ENCODE peak calls at places on chromosome 13, in ten cellular contexts. M is H54; J is astrocyte of the spinal cord; X is GM23338; H is NCI-H510A; V is activated CD4-positive, alpha-beta T cell treated with anti-CD3 and anti-CD28 coated beads for 1 hour; T is transverse colon; F is progenitor cell of endocrine pancreas; I is HEK293T; K is activated naive CD4-positive, alpha-beta T cell treated with anti-CD3 and anti-CD28 coated beads, Interleukin-2, amount 50 U/mL, for 72 hours. G is an unnamed sample.

GRCh38 chr13:110471833-110472162 is 89.7 kb downstream of the RAB20 start:
- DNase-seq in M (no peak), I (no peak), T (peak; percentile 60), V (no peak), J (peak; percentile 60), K (no peak), H (no peak), X (no peak), F (no peak), G (peak; percentile 39)

GRCh38 chr13:75934889-75935288 is 298.8 kb downstream of the LMO7 start:
- DNase-seq in K (no peak), M (no peak), I (no peak), X (no peak), H (no peak), F (no peak), J (peak; percentile 61), T (no peak), V (no peak), G (no peak)

GRCh38 chr13:43522788-43523187 is 264.0 kb downstream of the ENOX1 start:
- DNase-seq in V (no peak), X (no peak), H (no peak), T (no peak), M (no peak), F (no peak), J (peak; percentile 87), I (no peak), K (no peak), G (no peak)

GRCh38 chr13:101140936-101141335 is 275.4 kb downstream of the NALCN start:
- DNase-seq in H (no peak), M (no peak), F (no peak), J (no peak), V (no peak), T (no peak), K (no peak), I (no peak), X (no peak), G (no peak)

GRCh38 chr13:98492335-98493034 is 84.4 kb downstream of the STK24 start:
- DNase-seq in J (no peak), K (no peak), V (no peak), T (no peak), X (peak; percentile 68), H (no peak), M (no peak), I (no peak), F (no peak), G (no peak)

GRCh38 chr13:33799950-33800592 is 17.9 kb upstream of the RFC3 start:
- DNase-seq in T (no peak), I (peak; percentile 21), X (peak; percentile 37), M (no peak), V (no peak), K (no peak), H (no peak), F (no peak), J (peak; percentile 61), G (peak; percentile 29)

GRCh38 chr13:88736026-88736425 is 1064.9 kb downstream of the SLITRK5 start:
- DNase-seq in H (no peak), V (no peak), J (no peak), K (no peak), X (no peak), T (no peak), I (no peak), M (no peak), F (no peak), G (no peak)

GRCh38 chr13:44280461-44280860 is 93.2 kb upstream of the SERP2 start:
- DNase-seq in I (no peak), M (no peak), X (no peak), J (peak; percentile 69), H (no peak), K (no peak), F (no peak), V (no peak), T (no peak), G (no peak)

GRCh38 chr13:109945206-109945960 is 159.0 kb upstream of the IRS2 start:
- DNase-seq in H (no peak), V (no peak), F (no peak), K (no peak), X (no peak), I (no peak), M (peak; percentile 57), J (peak; percentile 63), T (no peak), G (no peak)

GRCh38 chr13:32955881-32956594 is 60.2 kb upstream of the KL start:
- DNase-seq in M (no peak), H (no peak), X (no peak), T (no peak), J (no peak), V (no peak), I (no peak), K (no peak), F (no peak), G (no peak)

GRCh38 chr13:34011552-34012085 is 193.7 kb downstream of the RFC3 start:
- DNase-seq in M (no peak), I (no peak), J (peak; percentile 21), V (no peak), K (no peak), F (no peak), X (no peak), T (no peak), H (peak; percentile 19), G (no peak)

GRCh38 chr13:99382428-99383133 is 75.4 kb upstream of the GPR183 start:
- DNase-seq in F (no peak), K (no peak), V (peak; percentile 8), T (peak; percentile 73), X (no peak), J (no peak), I (no peak), M (no peak), H (no peak), G (no peak)

GRCh38 chr13:60019119-60019993 is 144.4 kb downstream of the DIAPH3 start:
- DNase-seq in H (no peak), V (no peak), F (no peak), J (peak; percentile 12), I (no peak), M (no peak), X (peak; percentile 16), T (no peak), K (no peak), G (no peak)

GRCh38 chr13:29935309-29935981 is 85.0 kb upstream of the UBL3 start:
- DNase-seq in X (no peak), I (no peak), K (peak; percentile 73), M (no peak), J (no peak), T (peak; percentile 51), V (peak; percentile 34), F (no peak), H (no peak), G (peak; percentile 65)

GRCh38 chr13:33126909-33127607 is 110.8 kb downstream of the KL start:
- DNase-seq in K (no peak), J (no peak), V (no peak), M (no peak), X (no peak), F (no peak), T (no peak), H (peak; percentile 13), I (no peak), G (no peak)

GRCh38 chr13:77737583-77738200 is 40.2 kb downstream of the SLAIN1 start:
- DNase-seq in J (no peak), V (no peak), H (no peak), F (no peak), M (no peak), K (no peak), I (no peak), X (no peak), T (no peak), G (no peak)

GRCh38 chr13:39876258-39876657 is 220.8 kb downstream of the COG6 start:
- DNase-seq in K (no peak), X (no peak), H (no peak), V (no peak), I (no peak), T (no peak), M (peak; percentile 2), J (peak; percentile 89), F (no peak), G (no peak)

GRCh38 chr13:28394422-28394821 is 100.5 kb downstream of the FLT1 start:
- DNase-seq in V (no peak), H (no peak), J (peak; percentile 2), F (no peak), M (no peak), T (no peak), X (no peak), I (no peak), K (no peak), G (peak; percentile 43)

GRCh38 chr13:80924596-80924995 is 583.7 kb upstream of the SPRY2 start:
- DNase-seq in F (no peak), K (no peak), X (no peak), H (no peak), V (no peak), J (peak; percentile 20), M (no peak), T (no peak), I (no peak), G (no peak)

GRCh38 chr13:78032132-78032531 is 113.5 kb upstream of the EDNRB start:
- DNase-seq in H (no peak), X (no peak), F (no peak), I (no peak), T (no peak), J (no peak), V (no peak), M (no peak), K (no peak), G (no peak)

GRCh38 chr13:31699650-31700049 is 39.7 kb upstream of the RXFP2 start:
- DNase-seq in H (no peak), V (no peak), J (no peak), K (no peak), I (peak; percentile 12), T (no peak), X (peak; percentile 71), F (no peak), M (no peak), G (no peak)

GRCh38 chr13:37364024-37364423 is 234.5 kb downstream of the POSTN start:
- DNase-seq in K (no peak), V (no peak), M (no peak), T (no peak), X (no peak), H (no peak), I (no peak), F (no peak), J (no peak), G (no peak)

GRCh38 chr13:71515639-71516038 is 351.4 kb downstream of the DACH1 start:
- DNase-seq in I (peak; percentile 32), J (no peak), H (no peak), K (no peak), M (no peak), V (no peak), F (no peak), X (no peak), T (no peak), G (no peak)

GRCh38 chr13:34810996-34811395 is 131.1 kb upstream of the NBEA start:
- DNase-seq in H (no peak), I (no peak), F (no peak), M (no peak), J (no peak), T (no peak), K (no peak), V (no peak), X (no peak), G (no peak)

GRCh38 chr13:65841156-65841555 is 1389.0 kb downstream of the PCDH9 start:
- DNase-seq in F (no peak), V (no peak), T (no peak), I (no peak), K (no peak), M (no peak), H (no peak), X (no peak), J (no peak), G (no peak)

GRCh38 chr13:33283195-33283910 is 2.2 kb downstream of the STARD13 start:
- DNase-seq in X (no peak), I (no peak), T (no peak), K (no peak), H (no peak), M (no peak), V (no peak), J (no peak), F (no peak), G (no peak)

GRCh38 chr13:36059366-36059765 is 71.8 kb downstream of the DCLK1 start:
- DNase-seq in I (no peak), V (no peak), T (no peak), F (no peak), M (no peak), H (no peak), X (no peak), K (no peak), J (no peak), G (no peak)

GRCh38 chr13:71303144-71303543 is 563.9 kb downstream of the DACH1 start:
- DNase-seq in V (no peak), H (no peak), T (no peak), M (no peak), J (no peak), K (no peak), F (no peak), X (peak; percentile 30), I (no peak), G (no peak)